ENCODE peak calls at places on chromosomes 11 and 22, in ten cellular contexts. One of them, this sample, is unnamed.

GRCh38 chr11:125871391-125872137 is 15.9 kb upstream of the HYLS1 start:
- DNase-seq in ureter: no peak
- DNase-seq in lung microvascular endothelial cell: peak
- DNase-seq in T1000: no peak
- DNase-seq in glutamatergic neuron: peak
- DNase-seq in astrocyte of the cerebellum: peak
- DNase-seq in NCI-H226: peak
- DNase-seq in aorta: no peak
- DNase-seq in CD4-positive, alpha-beta memory T cell: no peak
- DNase-seq in GM13976: no peak
- DNase-seq in this sample: peak

GRCh38 chr11:126007263-126007662 is 55.4 kb downstream of the CDON start:
- DNase-seq in T1000: no peak
- DNase-seq in CD4-positive, alpha-beta memory T cell: no peak
- DNase-seq in GM13976: no peak
- DNase-seq in astrocyte of the cerebellum: no peak
- DNase-seq in glutamatergic neuron: no peak
- DNase-seq in NCI-H226: no peak
- DNase-seq in ureter: no peak
- DNase-seq in aorta: no peak
- DNase-seq in lung microvascular endothelial cell: peak
- DNase-seq in this sample: no peak

GRCh38 chr11:68454767-68455166 is 5.8 kb upstream of the PPP6R3 start:
- DNase-seq in lung microvascular endothelial cell: no peak
- DNase-seq in GM13976: no peak
- DNase-seq in NCI-H226: no peak
- DNase-seq in T1000: no peak
- DNase-seq in ureter: no peak
- DNase-seq in astrocyte of the cerebellum: no peak
- DNase-seq in glutamatergic neuron: no peak
- DNase-seq in CD4-positive, alpha-beta memory T cell: no peak
- DNase-seq in aorta: peak
- DNase-seq in this sample: peak

GRCh38 chr11:33772300-33772699 is 2.0 kb downstream of the FBXO3 start:
- DNase-seq in ureter: no peak
- DNase-seq in NCI-H226: peak
- DNase-seq in lung microvascular endothelial cell: no peak
- DNase-seq in aorta: no peak
- DNase-seq in astrocyte of the cerebellum: no peak
- DNase-seq in GM13976: no peak
- DNase-seq in glutamatergic neuron: no peak
- DNase-seq in T1000: no peak
- DNase-seq in CD4-positive, alpha-beta memory T cell: no peak
- DNase-seq in this sample: peak

GRCh38 chr11:131037873-131038272 is 121.6 kb upstream of the SNX19 start:
- DNase-seq in GM13976: no peak
- DNase-seq in lung microvascular endothelial cell: no peak
- DNase-seq in glutamatergic neuron: no peak
- DNase-seq in CD4-positive, alpha-beta memory T cell: no peak
- DNase-seq in NCI-H226: no peak
- DNase-seq in ureter: no peak
- DNase-seq in astrocyte of the cerebellum: no peak
- DNase-seq in aorta: no peak
- DNase-seq in T1000: no peak
- DNase-seq in this sample: peak

GRCh38 chr11:18769802-18770456 is 21.7 kb downstream of the PTPN5 start:
- DNase-seq in aorta: no peak
- DNase-seq in astrocyte of the cerebellum: no peak
- DNase-seq in ureter: no peak
- DNase-seq in glutamatergic neuron: no peak
- DNase-seq in NCI-H226: no peak
- DNase-seq in CD4-positive, alpha-beta memory T cell: no peak
- DNase-seq in GM13976: peak
- DNase-seq in lung microvascular endothelial cell: no peak
- DNase-seq in T1000: no peak
- DNase-seq in this sample: peak

GRCh38 chr11:73376168-73376802 is at the start of gene RELT:
- DNase-seq in NCI-H226: peak
- DNase-seq in aorta: peak
- DNase-seq in GM13976: peak
- DNase-seq in CD4-positive, alpha-beta memory T cell: peak
- DNase-seq in astrocyte of the cerebellum: peak
- DNase-seq in ureter: peak
- DNase-seq in lung microvascular endothelial cell: peak
- DNase-seq in glutamatergic neuron: peak
- DNase-seq in T1000: peak
- DNase-seq in this sample: peak

GRCh38 chr22:39234867-39235687 is 9.7 kb downstream of the PDGFB start:
- DNase-seq in CD4-positive, alpha-beta memory T cell: no peak
- DNase-seq in ureter: no peak
- DNase-seq in T1000: no peak
- DNase-seq in GM13976: no peak
- DNase-seq in aorta: no peak
- DNase-seq in glutamatergic neuron: no peak
- DNase-seq in astrocyte of the cerebellum: no peak
- DNase-seq in lung microvascular endothelial cell: peak
- DNase-seq in NCI-H226: no peak
- DNase-seq in this sample: no peak

GRCh38 chr11:108914981-108915380 is 250.1 kb downstream of the DDX10 start:
- DNase-seq in NCI-H226: no peak
- DNase-seq in GM13976: no peak
- DNase-seq in aorta: no peak
- DNase-seq in T1000: no peak
- DNase-seq in glutamatergic neuron: no peak
- DNase-seq in astrocyte of the cerebellum: no peak
- DNase-seq in CD4-positive, alpha-beta memory T cell: no peak
- DNase-seq in ureter: no peak
- DNase-seq in lung microvascular endothelial cell: no peak
- DNase-seq in this sample: no peak

GRCh38 chr11:30774451-30774850 is 188.3 kb upstream of the MPPED2 start:
- DNase-seq in aorta: no peak
- DNase-seq in CD4-positive, alpha-beta memory T cell: no peak
- DNase-seq in glutamatergic neuron: peak
- DNase-seq in ureter: no peak
- DNase-seq in astrocyte of the cerebellum: no peak
- DNase-seq in NCI-H226: no peak
- DNase-seq in lung microvascular endothelial cell: no peak
- DNase-seq in GM13976: no peak
- DNase-seq in T1000: no peak
- DNase-seq in this sample: peak

GRCh38 chr11:119747868-119748660 is 19.1 kb upstream of the NECTIN1 start:
- DNase-seq in NCI-H226: no peak
- DNase-seq in T1000: no peak
- DNase-seq in lung microvascular endothelial cell: no peak
- DNase-seq in aorta: no peak
- DNase-seq in ureter: no peak
- DNase-seq in glutamatergic neuron: no peak
- DNase-seq in CD4-positive, alpha-beta memory T cell: no peak
- DNase-seq in astrocyte of the cerebellum: no peak
- DNase-seq in GM13976: no peak
- DNase-seq in this sample: no peak

GRCh38 chr11:25734592-25735211 is 597.2 kb upstream of the ANO3 start:
- DNase-seq in ureter: no peak
- DNase-seq in lung microvascular endothelial cell: no peak
- DNase-seq in GM13976: no peak
- DNase-seq in astrocyte of the cerebellum: peak
- DNase-seq in glutamatergic neuron: no peak
- DNase-seq in NCI-H226: no peak
- DNase-seq in CD4-positive, alpha-beta memory T cell: no peak
- DNase-seq in aorta: no peak
- DNase-seq in T1000: no peak
- DNase-seq in this sample: peak

GRCh38 chr22:50027639-50028537 is 15.3 kb upstream of the IL17REL start:
- DNase-seq in lung microvascular endothelial cell: no peak
- DNase-seq in CD4-positive, alpha-beta memory T cell: peak
- DNase-seq in astrocyte of the cerebellum: no peak
- DNase-seq in ureter: peak
- DNase-seq in aorta: peak
- DNase-seq in T1000: no peak
- DNase-seq in NCI-H226: no peak
- DNase-seq in GM13976: peak
- DNase-seq in glutamatergic neuron: no peak
- DNase-seq in this sample: no peak

GRCh38 chr22:23533328-23533762 is 46.7 kb downstream of the IGLL1 start:
- DNase-seq in GM13976: peak
- DNase-seq in aorta: peak
- DNase-seq in CD4-positive, alpha-beta memory T cell: no peak
- DNase-seq in NCI-H226: no peak
- DNase-seq in astrocyte of the cerebellum: no peak
- DNase-seq in T1000: no peak
- DNase-seq in glutamatergic neuron: peak
- DNase-seq in lung microvascular endothelial cell: peak
- DNase-seq in ureter: no peak
- DNase-seq in this sample: peak

GRCh38 chr11:64342869-64343739 is 3.1 kb downstream of the CCDC88B start:
- DNase-seq in aorta: peak
- DNase-seq in lung microvascular endothelial cell: no peak
- DNase-seq in T1000: no peak
- DNase-seq in GM13976: no peak
- DNase-seq in NCI-H226: no peak
- DNase-seq in CD4-positive, alpha-beta memory T cell: no peak
- DNase-seq in astrocyte of the cerebellum: no peak
- DNase-seq in ureter: no peak
- DNase-seq in glutamatergic neuron: no peak
- DNase-seq in this sample: no peak

GRCh38 chr22:22773979-22774738 is 113.5 kb upstream of the IGLL5 start:
- DNase-seq in aorta: no peak
- DNase-seq in ureter: no peak
- DNase-seq in glutamatergic neuron: no peak
- DNase-seq in GM13976: peak
- DNase-seq in NCI-H226: no peak
- DNase-seq in T1000: no peak
- DNase-seq in lung microvascular endothelial cell: no peak
- DNase-seq in astrocyte of the cerebellum: no peak
- DNase-seq in CD4-positive, alpha-beta memory T cell: no peak
- DNase-seq in this sample: no peak

GRCh38 chr11:48063424-48063978 is 83.1 kb downstream of the PTPRJ start:
- DNase-seq in T1000: no peak
- DNase-seq in glutamatergic neuron: no peak
- DNase-seq in aorta: peak
- DNase-seq in GM13976: peak
- DNase-seq in CD4-positive, alpha-beta memory T cell: no peak
- DNase-seq in astrocyte of the cerebellum: peak
- DNase-seq in ureter: no peak
- DNase-seq in lung microvascular endothelial cell: peak
- DNase-seq in NCI-H226: peak
- DNase-seq in this sample: no peak

GRCh38 chr11:34454308-34455032 is 15.7 kb downstream of the CAT start:
- DNase-seq in CD4-positive, alpha-beta memory T cell: no peak
- DNase-seq in lung microvascular endothelial cell: no peak
- DNase-seq in T1000: no peak
- DNase-seq in GM13976: no peak
- DNase-seq in astrocyte of the cerebellum: no peak
- DNase-seq in aorta: no peak
- DNase-seq in glutamatergic neuron: no peak
- DNase-seq in ureter: no peak
- DNase-seq in NCI-H226: no peak
- DNase-seq in this sample: no peak

GRCh38 chr11:110972640-110973039 is 260.4 kb upstream of the ARHGAP20 start:
- DNase-seq in T1000: no peak
- DNase-seq in NCI-H226: peak
- DNase-seq in CD4-positive, alpha-beta memory T cell: no peak
- DNase-seq in aorta: no peak
- DNase-seq in glutamatergic neuron: no peak
- DNase-seq in lung microvascular endothelial cell: peak
- DNase-seq in ureter: no peak
- DNase-seq in astrocyte of the cerebellum: no peak
- DNase-seq in GM13976: no peak
- DNase-seq in this sample: no peak

GRCh38 chr22:44211946-44212930 is 31.5 kb downstream of the PARVG start:
- DNase-seq in ureter: no peak
- DNase-seq in lung microvascular endothelial cell: no peak
- DNase-seq in glutamatergic neuron: no peak
- DNase-seq in astrocyte of the cerebellum: no peak
- DNase-seq in NCI-H226: no peak
- DNase-seq in CD4-positive, alpha-beta memory T cell: no peak
- DNase-seq in aorta: peak
- DNase-seq in GM13976: peak
- DNase-seq in T1000: no peak
- DNase-seq in this sample: no peak

GRCh38 chr11:133742388-133742787 is 102.9 kb downstream of the SPATA19 start:
- DNase-seq in GM13976: no peak
- DNase-seq in CD4-positive, alpha-beta memory T cell: no peak
- DNase-seq in ureter: no peak
- DNase-seq in glutamatergic neuron: no peak
- DNase-seq in NCI-H226: no peak
- DNase-seq in astrocyte of the cerebellum: no peak
- DNase-seq in aorta: no peak
- DNase-seq in lung microvascular endothelial cell: no peak
- DNase-seq in T1000: no peak
- DNase-seq in this sample: no peak

GRCh38 chr22:19596680-19597398 is 72.6 kb upstream of the CLDN5 start:
- DNase-seq in aorta: no peak
- DNase-seq in NCI-H226: no peak
- DNase-seq in T1000: no peak
- DNase-seq in lung microvascular endothelial cell: no peak
- DNase-seq in astrocyte of the cerebellum: no peak
- DNase-seq in glutamatergic neuron: peak
- DNase-seq in CD4-positive, alpha-beta memory T cell: no peak
- DNase-seq in GM13976: no peak
- DNase-seq in ureter: no peak
- DNase-seq in this sample: no peak

GRCh38 chr11:102323542-102324261 is 6.4 kb downstream of the BIRC3 start:
- DNase-seq in ureter: no peak
- DNase-seq in aorta: no peak
- DNase-seq in astrocyte of the cerebellum: peak
- DNase-seq in glutamatergic neuron: no peak
- DNase-seq in lung microvascular endothelial cell: no peak
- DNase-seq in CD4-positive, alpha-beta memory T cell: no peak
- DNase-seq in NCI-H226: peak
- DNase-seq in T1000: no peak
- DNase-seq in GM13976: no peak
- DNase-seq in this sample: no peak

GRCh38 chr22:38056969-38057841 is at the start of gene PICK1:
- DNase-seq in glutamatergic neuron: peak
- DNase-seq in aorta: peak
- DNase-seq in astrocyte of the cerebellum: peak
- DNase-seq in T1000: peak
- DNase-seq in CD4-positive, alpha-beta memory T cell: peak
- DNase-seq in lung microvascular endothelial cell: peak
- DNase-seq in NCI-H226: peak
- DNase-seq in ureter: peak
- DNase-seq in GM13976: peak
- DNase-seq in this sample: peak

This sample was measured in mesendoderm.